ENCODE peak calls at places on chromosomes 6 and 20, in four cellular contexts. H is vagina; K is CD8-positive, alpha-beta T cell; C is epithelial cell of esophagus. M is an unnamed sample.

GRCh38 chr6:112037783-112038216 is 16.1 kb upstream of the CCN6 start:
- DNase-seq in H (peak), K (peak), C (peak), M (no peak)

GRCh38 chr6:15462717-15463525 is 199.9 kb downstream of the DTNBP1 start:
- DNase-seq in H (peak), K (no peak), C (no peak), M (no peak)

GRCh38 chr6:118781897-118782296 is 112.1 kb upstream of the ASF1A start:
- DNase-seq in H (no peak), K (no peak), C (no peak), M (no peak)

GRCh38 chr6:43593938-43594337 is 18.0 kb downstream of the POLH start:
- DNase-seq in H (no peak), K (no peak), C (no peak), M (no peak)

GRCh38 chr6:35725721-35726438 is 11.0 kb upstream of the ARMC12 start:
- DNase-seq in H (peak), K (no peak), C (no peak), M (no peak)

GRCh38 chr6:146990284-146990683 is 213.9 kb upstream of the STXBP5 start:
- DNase-seq in H (no peak), K (no peak), C (peak), M (no peak)

GRCh38 chr6:17043148-17043522 is 58.7 kb upstream of the STMND1 start:
- DNase-seq in H (no peak), K (no peak), C (no peak), M (no peak)

GRCh38 chr6:111985202-111985731 is 68.6 kb upstream of the CCN6 start:
- DNase-seq in H (no peak), K (peak), C (peak), M (no peak)

GRCh38 chr20:45917790-45918141 is 5.8 kb upstream of the PLTP start:
- DNase-seq in H (no peak), K (no peak), C (no peak), M (no peak)

GRCh38 chr20:5297280-5298004 is 19.3 kb downstream of the PROKR2 start:
- DNase-seq in H (no peak), K (no peak), C (no peak), M (no peak)

GRCh38 chr6:90295854-90296345 is 743 bp downstream of the BACH2 start:
- DNase-seq in H (no peak), K (peak), C (peak), M (peak)

GRCh38 chr6:28587746-28588075 is 62.0 kb downstream of the GPX5 start:
- DNase-seq in H (no peak), K (no peak), C (no peak), M (no peak)

GRCh38 chr6:155174576-155175174 is 89.1 kb upstream of the CLDN20 start:
- DNase-seq in H (no peak), K (peak), C (peak), M (peak)

GRCh38 chr6:81891869-81892268 is 139.4 kb upstream of the TENT5A start:
- DNase-seq in H (no peak), K (no peak), C (no peak), M (no peak)

GRCh38 chr6:27865952-27866369 is 46.2 kb downstream of the OR2B2 start:
- DNase-seq in H (no peak), K (peak), C (peak), M (peak)

GRCh38 chr20:44342240-44342639 is 5.4 kb downstream of the R3HDML start:
- DNase-seq in H (no peak), K (no peak), C (no peak), M (no peak)

GRCh38 chr6:29685718-29686326 is 4.9 kb upstream of the ZFP57 start:
- DNase-seq in H (no peak), K (no peak), C (peak), M (no peak)

GRCh38 chr20:3887870-3888614 is 1.1 kb upstream of the PANK2 start:
- DNase-seq in H (no peak), K (no peak), C (no peak), M (no peak)

GRCh38 chr20:32585011-32585518 is at the start of gene NOL4L:
- DNase-seq in H (no peak), K (peak), C (peak), M (peak)

GRCh38 chr6:47822856-47823554 is 41.2 kb downstream of the OPN5 start:
- DNase-seq in H (no peak), K (no peak), C (peak), M (no peak)

GRCh38 chr6:53279301-53279700 is 69.4 kb downstream of the ELOVL5 start:
- DNase-seq in H (no peak), K (no peak), C (no peak), M (no peak)

GRCh38 chr6:117188627-117189201 is 76.6 kb upstream of the VGLL2 start:
- DNase-seq in H (no peak), K (no peak), C (peak), M (no peak)

GRCh38 chr6:52155791-52156576 is 30.2 kb upstream of the IL17A start:
- DNase-seq in H (no peak), K (no peak), C (peak), M (no peak)

GRCh38 chr6:109260126-109260525 is 122.1 kb downstream of the CD164 start:
- DNase-seq in H (no peak), K (no peak), C (peak), M (no peak)

GRCh38 chr6:11258260-11259237 is 26.1 kb upstream of the NEDD9 start:
- DNase-seq in H (no peak), K (peak), C (no peak), M (no peak)

GRCh38 chr20:47146703-47147102 is 209.8 kb downstream of the ZMYND8 start:
- DNase-seq in H (no peak), K (no peak), C (no peak), M (no peak)

GRCh38 chr6:53461682-53462081 is 83.2 kb downstream of the GCLC start:
- DNase-seq in H (no peak), K (no peak), C (no peak), M (no peak)

GRCh38 chr6:10383312-10384063 is 31.4 kb downstream of the TFAP2A start:
- DNase-seq in H (no peak), K (no peak), C (peak), M (no peak)

GRCh38 chr6:168355716-168356522 is 36.3 kb upstream of the DACT2 start:
- DNase-seq in H (no peak), K (no peak), C (no peak), M (peak)

GRCh38 chr6:160992323-160993314 is 1.1 kb downstream of the MAP3K4 start:
- DNase-seq in H (no peak), K (peak), C (peak), M (peak)

GRCh38 chr6:150204705-150205472 is 62.0 kb downstream of the PPP1R14C start:
- DNase-seq in H (no peak), K (no peak), C (peak), M (no peak)

GRCh38 chr6:6470112-6470511 is 118.4 kb upstream of the LY86 start:
- DNase-seq in H (no peak), K (no peak), C (no peak), M (no peak)

GRCh38 chr6:78854501-78854900 is 12.8 kb upstream of the IRAK1BP1 start:
- DNase-seq in H (no peak), K (no peak), C (no peak), M (no peak)

GRCh38 chr6:21277601-21278043 is 315.9 kb upstream of the SOX4 start:
- DNase-seq in H (peak), K (no peak), C (peak), M (no peak)

GRCh38 chr6:105759015-105759414 is 327.1 kb upstream of the PRDM1 start:
- DNase-seq in H (no peak), K (no peak), C (peak), M (no peak)

GRCh38 chr6:24743265-24743943 is 24.4 kb upstream of the C6orf62 start:
- DNase-seq in H (no peak), K (no peak), C (peak), M (no peak)

GRCh38 chr20:59696476-59696875 is 92.1 kb downstream of the PHACTR3 start:
- DNase-seq in H (peak), K (no peak), C (no peak), M (no peak)

GRCh38 chr6:48111575-48111974 is 578 bp upstream of the PTCHD4 start:
- DNase-seq in H (no peak), K (no peak), C (peak), M (no peak)

GRCh38 chr6:138387577-138388368 is 10.1 kb downstream of the SMIM28 start:
- DNase-seq in H (no peak), K (no peak), C (peak), M (no peak)
- TF ChIP-seq CTCF in H (no peak), K (no peak), C (no peak), M (no peak)

DNA sequence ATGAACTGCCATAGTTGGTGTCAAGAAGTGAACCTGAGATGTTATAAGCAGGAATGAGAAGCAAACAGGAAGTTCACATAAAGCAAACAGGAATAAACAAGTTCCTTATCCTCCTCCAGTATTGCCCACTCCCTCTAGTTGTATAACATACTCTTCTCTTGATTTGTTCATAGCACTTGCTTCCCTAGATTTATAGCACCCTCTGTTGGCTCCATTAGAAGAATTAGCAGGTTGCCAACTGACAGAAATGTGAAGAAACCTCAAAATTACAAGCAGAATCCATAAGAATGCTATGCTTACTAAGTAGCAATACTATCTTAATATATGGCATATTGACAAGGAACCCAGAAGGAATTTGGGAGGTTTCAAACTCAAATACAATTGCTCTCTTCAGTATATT is 195.4 kb downstream of the TBX18 start:
- DNase-seq in H (no peak), K (no peak), C (peak), M (no peak)
- TF ChIP-seq CTCF in H (no peak), K (no peak), C (peak), M (no peak)

GRCh38 chr20:36504295-36504694 is 37.0 kb upstream of the MYL9 start:
- DNase-seq in H (no peak), K (no peak), C (no peak), M (no peak)

GRCh38 chr20:36506253-36506652 is 35.1 kb upstream of the MYL9 start:
- DNase-seq in H (no peak), K (no peak), C (no peak), M (no peak)

DNA sequence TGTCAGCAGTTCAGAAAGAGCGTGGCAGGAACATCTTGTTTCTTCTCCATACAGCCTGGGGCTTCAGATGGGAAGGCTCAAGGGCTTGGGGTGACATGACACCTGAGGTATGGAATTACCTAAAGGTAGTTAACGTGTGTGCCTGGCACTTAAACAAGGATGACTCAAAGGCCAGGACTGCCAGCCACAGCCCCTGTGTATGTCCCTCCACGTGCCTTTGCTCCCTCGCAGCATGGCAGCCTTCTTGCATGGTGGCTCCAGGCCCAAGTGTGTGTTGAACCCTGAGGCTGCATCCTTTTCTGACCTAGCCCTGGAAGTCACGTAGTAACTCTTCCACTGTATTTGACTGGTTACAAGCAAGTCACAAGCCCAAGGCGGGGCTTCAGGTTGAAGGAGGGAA is 33.6 kb upstream of the MYL9 start:
- DNase-seq in H (no peak), K (no peak), C (peak), M (no peak)
- TF ChIP-seq CTCF in H (no peak), K (no peak), C (no peak), M (no peak)

GRCh38 chr20:2103454-2104153 is 2.0 kb downstream of the STK35 start:
- DNase-seq in H (no peak), K (no peak), C (no peak), M (no peak)

GRCh38 chr20:2101057-2101934 is at the start of gene STK35:
- DNase-seq in H (no peak), K (no peak), C (no peak), M (peak)

GRCh38 chr20:2101935-2102584 is 433 bp downstream of the STK35 start:
- DNase-seq in H (peak), K (peak), C (peak), M (peak)

GRCh38 chr20:2104236-2104635 is 2.6 kb downstream of the STK35 start:
- DNase-seq in H (no peak), K (no peak), C (no peak), M (no peak)

DNA sequence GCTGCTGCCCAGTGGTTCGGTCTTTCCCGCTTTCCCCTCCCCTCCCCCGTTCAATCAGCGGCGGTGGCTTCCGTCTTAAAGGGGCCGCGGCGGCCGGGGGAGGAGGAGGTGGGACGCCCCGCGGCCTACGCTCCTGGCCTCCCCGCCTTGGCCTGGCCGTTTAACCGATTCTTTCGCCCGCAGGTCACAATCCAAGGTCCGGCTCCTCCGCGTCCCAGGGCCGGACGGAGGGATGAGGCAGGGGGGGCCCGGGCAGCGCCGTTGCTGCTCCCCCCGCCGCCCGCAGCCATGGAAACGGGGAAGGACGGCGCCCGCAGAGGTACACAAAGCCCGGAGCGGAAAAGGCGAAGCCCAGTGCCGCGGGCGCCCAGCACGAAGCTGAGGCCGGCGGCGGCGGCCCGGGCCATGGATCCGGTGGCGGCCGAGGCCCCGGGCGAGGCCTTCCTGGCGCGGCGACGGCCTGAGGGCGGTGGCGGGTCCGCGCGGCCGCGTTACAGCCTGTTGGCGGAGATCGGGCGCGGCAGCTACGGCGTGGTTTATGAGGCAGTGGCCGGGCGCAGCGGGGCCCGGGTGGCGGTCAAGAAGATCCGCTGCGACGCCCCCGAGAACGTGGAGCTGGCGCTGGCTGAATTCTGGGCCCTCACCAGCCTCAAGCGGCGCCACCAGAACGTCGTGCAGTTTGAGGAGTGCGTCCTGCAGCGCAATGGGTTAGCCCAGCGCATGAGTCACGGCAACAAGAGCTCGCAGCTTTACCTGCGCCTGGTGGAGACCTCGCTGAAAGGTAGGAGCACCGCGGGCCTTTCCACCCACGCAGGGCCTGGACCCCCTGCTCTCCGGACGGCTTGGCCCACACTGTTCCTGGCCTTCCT is 1.2 kb downstream of the STK35 start:
- DNase-seq in H (peak), K (peak), C (peak), M (peak)
- TF ChIP-seq CTCF in H (no peak), K (no peak), C (peak), M (no peak)

DNA sequence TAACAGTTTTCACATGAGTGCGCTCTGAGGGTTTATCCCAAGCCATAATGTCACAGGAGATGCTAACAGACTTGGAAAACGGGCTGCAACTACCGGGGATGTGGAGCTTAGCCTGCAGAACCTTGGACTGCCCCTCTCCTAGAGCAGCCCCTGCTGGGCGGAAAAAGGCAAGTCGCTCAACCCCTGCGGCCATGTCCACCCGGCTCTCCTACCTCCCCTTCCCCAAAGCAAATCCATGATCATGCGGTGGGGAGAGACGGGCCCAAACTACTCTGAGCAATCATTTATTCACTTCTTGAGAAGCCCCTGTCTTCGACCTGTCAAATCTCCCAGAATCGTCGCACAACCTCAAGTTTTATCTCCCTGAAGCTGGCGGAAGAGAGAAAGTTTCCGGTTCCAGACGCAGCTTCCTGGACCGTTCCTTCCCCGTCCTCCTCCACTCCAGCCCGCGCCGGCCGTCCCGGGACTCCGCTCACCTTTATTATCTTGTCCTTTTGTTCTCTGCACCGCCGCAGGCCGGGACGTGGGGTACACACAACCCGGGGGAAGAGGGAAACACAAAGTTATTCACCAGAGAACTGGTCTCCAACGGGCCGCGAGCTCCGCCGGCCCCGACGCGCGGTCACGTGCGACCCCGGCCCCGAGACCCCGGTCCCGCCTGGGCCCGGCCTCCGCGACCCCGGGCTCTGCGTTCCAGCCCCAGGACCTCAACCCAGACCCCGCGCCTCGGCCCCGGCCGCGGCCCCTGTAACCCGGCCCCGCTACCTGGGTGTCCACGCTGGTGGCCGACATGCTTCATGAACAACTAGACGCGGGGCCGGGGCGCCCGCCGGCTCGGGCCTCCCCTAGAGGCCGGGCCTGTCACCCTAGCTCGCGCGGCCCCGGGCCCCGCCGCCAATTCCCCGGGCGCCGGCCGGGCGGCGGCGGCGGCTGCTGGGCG is 560 bp downstream of the YTHDF1 start:
- DNase-seq in H (no peak), K (no peak), C (peak), M (peak)
- TF ChIP-seq CTCF in H (no peak), K (no peak), C (peak), M (peak)

GRCh38 chr6:136582702-136583471 is 32.7 kb upstream of the MAP7 start:
- DNase-seq in H (no peak), K (no peak), C (peak), M (no peak)
- TF ChIP-seq CTCF in H (peak), K (no peak), C (peak), M (peak)

GRCh38 chr6:31712296-31712695 is 2.9 kb upstream of the LY6G6D start:
- DNase-seq in H (no peak), K (no peak), C (peak), M (no peak)
- TF ChIP-seq CTCF in H (no peak), K (no peak), C (peak), M (no peak)

GRCh38 chr6:152273638-152274037 is 363.5 kb downstream of the SYNE1 start:
- DNase-seq in H (no peak), K (no peak), C (peak), M (no peak)
- TF ChIP-seq CTCF in H (no peak), K (no peak), C (peak), M (no peak)

M was measured in neural crest cell.